ENCODE peak calls at places on chromosomes 13 and 19, in ten cellular contexts. F is right lobe of liver, U is osteoblast, M is psoas muscle, R is colonic mucosa, N is cardiac muscle cell, B is SK-N-SH, T is transverse colon, I is tibial artery, E is neural progenitor cell. G is an unnamed sample. For H3K4me1, the result is how much of the 10 kb centered on the place peaks cover.

GRCh38 chr19:17405250-17406038 is at the start of gene BST2:
- DNase-seq in F (peak), U (peak), M (peak), R (peak), N (peak), B (peak), T (peak), I (peak), E (peak), G (peak)

GRCh38 chr13:45747071-45747470 is 45.0 kb downstream of the CBY2 start:
- DNase-seq in F (no peak), U (no peak), M (no peak), R (no peak), N (no peak), B (no peak), T (no peak), I (no peak), E (no peak), G (no peak)

GRCh38 chr19:40523322-40524047 is 53.2 kb upstream of the SHKBP1 start:
- DNase-seq in F (peak), U (peak), M (peak), R (peak), N (peak), B (peak), T (peak), I (peak), E (peak), G (peak)

GRCh38 chr19:47897857-47898256 is 11.7 kb upstream of the SULT2A1 start:
- DNase-seq in F (peak), U (no peak), M (no peak), R (no peak), N (no peak), B (no peak), T (no peak), I (no peak), E (no peak), G (no peak)

GRCh38 chr13:99501952-99502310 is 659 bp downstream of the TM9SF2 start:
- DNase-seq in F (peak), U (peak), M (no peak), R (peak), N (peak), B (no peak), T (peak), I (no peak), E (no peak), G (peak)

GRCh38 chr13:102651892-102652291 is 43.0 kb downstream of the METTL21C start:
- DNase-seq in F (no peak), U (no peak), M (no peak), R (no peak), N (peak), B (no peak), T (no peak), I (peak), E (no peak), G (no peak)

GRCh38 chr13:27375686-27376326 is 48.6 kb upstream of the GTF3A start:
- DNase-seq in F (peak), U (peak), M (peak), R (peak), N (peak), B (peak), T (peak), I (peak), E (peak), G (peak)

GRCh38 chr13:113976711-113977684 is 3.1 kb upstream of the C13orf46 start:
- DNase-seq in F (peak), U (peak), M (peak), R (no peak), N (peak), B (no peak), T (no peak), I (no peak), E (no peak), G (peak)

GRCh38 chr19:19451429-19452240 is 46.2 kb downstream of the GATAD2A start:
- DNase-seq in F (no peak), U (no peak), M (no peak), R (no peak), N (no peak), B (no peak), T (no peak), I (no peak), E (no peak), G (no peak)

GRCh38 chr13:37065893-37066526 is 6.5 kb upstream of the SUPT20H start:
- DNase-seq in F (no peak), U (no peak), M (no peak), R (no peak), N (no peak), B (no peak), T (no peak), I (no peak), E (no peak), G (no peak)

GRCh38 chr19:47581605-47582319 is 8.8 kb upstream of the ZNF541 start:
- DNase-seq in F (no peak), U (no peak), M (no peak), R (no peak), N (no peak), B (no peak), T (no peak), I (no peak), E (no peak), G (no peak)

DNA sequence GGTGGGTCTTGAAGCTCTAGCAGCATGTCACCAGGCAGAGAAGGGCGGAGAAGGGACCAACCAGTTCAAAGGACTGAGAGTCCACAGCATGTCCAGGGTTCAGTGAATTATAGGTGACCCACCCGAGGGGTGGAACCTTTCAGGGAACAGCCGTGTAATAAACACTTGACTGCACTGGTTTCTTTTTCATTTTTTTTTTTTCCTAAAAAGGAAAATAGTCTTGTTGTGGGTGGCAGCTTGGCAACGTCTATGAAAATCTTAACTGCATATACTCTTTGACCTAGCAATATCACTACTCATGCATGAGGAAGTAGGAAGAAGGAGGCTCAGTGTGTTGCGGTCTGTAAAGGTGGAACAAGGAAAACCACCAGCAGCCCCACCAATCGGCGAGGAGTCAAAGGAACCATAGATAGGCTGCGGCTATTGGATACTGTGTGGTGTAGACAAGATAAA is 13.0 kb upstream of the MYH14 start:
- DNase-seq in F (no peak), U (no peak), M (no peak), R (peak), N (no peak), B (no peak), T (peak), I (no peak), E (no peak), G (peak)
- TF ChIP-seq CTCF in F (no peak), U (no peak), M (no peak), R (no peak), N (no peak), B (no peak), T (no peak), I (no peak), E (no peak), G (no peak)

GRCh38 chr19:10102787-10103236 is 334 bp upstream of the ANGPTL6 start:
- DNase-seq in F (no peak), U (peak), M (no peak), R (no peak), N (no peak), B (peak), T (no peak), I (no peak), E (no peak), G (no peak)
- H3K4me1 ChIP-seq in F (under half), U (under half), M (under half), R (under half), N (under half), B (under half), T (under half), I (under half), E (under half), G (under half)

GRCh38 chr13:53068841-53069520 is 40.4 kb downstream of the OLFM4 start:
- DNase-seq in F (no peak), U (no peak), M (no peak), R (no peak), N (no peak), B (peak), T (no peak), I (no peak), E (peak), G (no peak)
- TF ChIP-seq CTCF in F (no peak), U (no peak), M (no peak), R (no peak), N (no peak), B (no peak), T (no peak), I (no peak), E (no peak), G (no peak)

GRCh38 chr13:77650409-77650808 is 47.1 kb upstream of the SLAIN1 start:
- DNase-seq in F (no peak), U (no peak), M (no peak), R (no peak), N (no peak), B (no peak), T (no peak), I (no peak), E (no peak), G (no peak)
- H3K4me1 ChIP-seq in F (under half), U (under half), M (under half), R (under half), N (under half), B (under half), T (under half), I (under half), E (under half), G (under half)

G was measured in mucosa of descending colon.